ENCODE peak calls at places on chromosomes 5 and 9, in four cellular contexts. K is HCT116, U is trophoblast cell, L is IMR-90. E is an unnamed sample. For H3K4me1, the result is how much of the 10 kb centered on the place peaks cover.

GRCh38 chr5:78830647-78831046 is 154.5 kb downstream of the ARSB start:
- DNase-seq in L (no peak), U (no peak), K (no peak), E (no peak)

GRCh38 chr9:123825337-123825736 is 104.6 kb downstream of the DENND1A start:
- DNase-seq in K (no peak), U (peak), L (peak), E (no peak)

GRCh38 chr9:98375138-98375726 is 119.8 kb upstream of the TBC1D2 start:
- DNase-seq in L (peak), K (no peak), U (peak), E (peak)

GRCh38 chr5:160054831-160055230 is 45.9 kb downstream of the TTC1 start:
- DNase-seq in K (no peak), L (peak), U (peak), E (peak)

GRCh38 chr5:95969646-95970358 is 8.2 kb upstream of the ELL2 start:
- DNase-seq in U (peak), K (no peak), L (peak), E (no peak)

GRCh38 chr5:16552666-16553343 is 64.0 kb downstream of the RETREG1 start:
- DNase-seq in L (peak), U (peak), K (peak), E (peak)

GRCh38 chr9:36341936-36342577 is 58.0 kb downstream of the RNF38 start:
- DNase-seq in L (no peak), K (no peak), U (no peak), E (no peak)

GRCh38 chr9:13614060-13614459 is 334.6 kb upstream of the MPDZ start:
- DNase-seq in U (no peak), L (no peak), K (no peak), E (no peak)

GRCh38 chr9:123338710-123339665 is 17.0 kb upstream of the CRB2 start:
- DNase-seq in L (no peak), U (peak), K (no peak), E (no peak)

GRCh38 chr5:40514986-40515385 is 164.7 kb upstream of the PTGER4 start:
- DNase-seq in U (no peak), K (no peak), L (no peak), E (no peak)

GRCh38 chr5:86665984-86666760 is 48.4 kb downstream of the COX7C start:
- DNase-seq in U (no peak), L (no peak), K (no peak), E (no peak)

GRCh38 chr9:130927995-130928900 is 10.8 kb downstream of the FIBCD1 start:
- DNase-seq in K (peak), U (no peak), L (peak), E (peak)

GRCh38 chr9:83583151-83584014 is 39.6 kb upstream of the IDNK start:
- DNase-seq in K (peak), U (peak), L (peak), E (peak)

GRCh38 chr5:130333089-130333488 is 428.8 kb downstream of the CHSY3 start:
- DNase-seq in U (peak), K (peak), L (peak), E (peak)

DNA sequence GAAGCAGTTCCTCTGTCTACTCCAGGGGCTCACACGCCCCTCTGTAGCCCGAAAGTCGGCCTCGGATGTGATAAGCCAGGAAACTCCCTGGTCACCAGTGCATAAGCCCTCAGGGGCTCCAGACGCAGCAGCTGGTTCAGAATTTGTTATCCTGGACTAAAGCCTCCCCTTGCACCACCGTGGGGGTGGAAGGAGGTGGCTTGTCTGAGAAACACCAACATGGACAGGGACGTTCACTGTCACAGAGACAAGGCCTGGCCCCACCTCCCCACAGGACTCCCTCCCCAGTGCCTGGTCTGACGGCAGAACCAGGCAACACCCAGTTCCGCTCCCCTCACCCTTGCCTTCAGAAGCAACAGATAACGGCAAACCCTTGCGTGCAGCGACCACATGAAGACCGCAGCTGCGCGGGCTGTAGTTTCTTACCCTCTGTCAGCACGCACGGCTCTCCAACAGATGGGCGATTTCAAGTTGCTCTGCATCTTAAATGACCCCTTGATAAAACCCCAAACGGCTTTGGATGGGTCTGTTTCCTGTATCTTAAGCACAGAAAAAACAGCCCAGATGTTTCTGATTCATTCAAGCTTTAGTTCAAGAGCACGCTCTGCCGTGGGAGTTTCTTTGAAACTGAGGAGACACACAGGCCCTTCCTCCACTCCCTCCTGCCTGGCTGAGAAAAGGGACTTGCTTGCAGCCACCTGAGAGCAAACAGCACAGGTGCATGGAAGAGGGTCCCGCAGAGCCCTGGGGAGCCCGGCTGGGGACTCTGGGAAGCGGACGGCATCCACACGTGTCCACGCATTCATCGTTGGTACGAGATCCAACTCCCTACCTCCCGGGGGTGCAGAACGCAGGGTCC is 44.7 kb upstream of the NKD2 start:
- DNase-seq in U (no peak), L (peak), K (no peak), E (no peak)
- H3K9ac ChIP-seq in U (no peak), L (no peak), K (no peak), E (no peak)

GRCh38 chr9:95102001-95102433 is 215.5 kb downstream of the FANCC start:
- DNase-seq in K (no peak), L (no peak), U (peak), E (no peak)

GRCh38 chr9:95099321-95100070 is 218.0 kb downstream of the FANCC start:
- DNase-seq in K (no peak), U (no peak), L (no peak), E (no peak)

GRCh38 chr9:95098391-95098921 is 219.1 kb downstream of the FANCC start:
- DNase-seq in L (no peak), K (no peak), U (no peak), E (no peak)

GRCh38 chr9:95101326-95101725 is 216.2 kb downstream of the FANCC start:
- DNase-seq in U (peak), L (no peak), K (no peak), E (no peak)

GRCh38 chr9:95100071-95100627 is 217.4 kb downstream of the FANCC start:
- DNase-seq in K (no peak), L (peak), U (peak), E (peak)
- H3K4me1 ChIP-seq in K (under half), L (under half), U (under half), E (under half)

GRCh38 chr5:659496-660263 is 33.5 kb downstream of the TPPP start:
- DNase-seq in U (no peak), L (no peak), K (no peak), E (no peak)

GRCh38 chr5:657570-657969 is 35.6 kb downstream of the TPPP start:
- DNase-seq in U (peak), L (peak), K (peak), E (peak)

GRCh38 chr5:660491-661030 is 32.6 kb downstream of the TPPP start:
- DNase-seq in K (no peak), L (no peak), U (no peak), E (no peak)

GRCh38 chr5:655406-655805 is 37.7 kb downstream of the TPPP start:
- DNase-seq in U (no peak), L (no peak), K (no peak), E (no peak)

DNA sequence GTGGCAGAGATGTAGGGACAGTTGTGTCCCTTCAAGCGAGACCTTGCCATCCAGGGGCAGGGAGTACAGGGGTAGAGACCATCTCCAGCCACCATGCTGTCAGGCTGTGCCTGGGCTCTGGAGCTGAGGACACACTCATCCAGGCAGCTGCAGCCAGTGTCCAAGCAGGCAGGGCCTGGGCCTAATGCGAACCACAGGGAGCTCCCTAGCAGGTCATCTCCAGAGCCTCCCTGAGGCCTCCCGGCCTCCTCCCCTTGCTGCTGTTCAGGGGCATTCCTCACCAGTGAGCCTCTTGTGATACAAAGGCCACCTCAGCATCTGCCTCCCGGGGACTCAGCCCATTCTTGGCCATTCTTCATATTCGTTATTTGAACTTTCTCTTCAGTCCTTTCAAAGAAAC is 35.0 kb downstream of the TPPP start:
- DNase-seq in L (no peak), K (no peak), U (peak), E (no peak)
- H2AFZ ChIP-seq in L (no peak), K (no peak), U (no peak), E (no peak)

GRCh38 chr5:143828710-143829109 is 16.7 kb downstream of the HMHB1 start:
- DNase-seq in U (no peak), K (no peak), L (no peak), E (no peak)
- H3K9ac ChIP-seq in U (no peak), K (no peak), L (no peak), E (no peak)

DNA sequence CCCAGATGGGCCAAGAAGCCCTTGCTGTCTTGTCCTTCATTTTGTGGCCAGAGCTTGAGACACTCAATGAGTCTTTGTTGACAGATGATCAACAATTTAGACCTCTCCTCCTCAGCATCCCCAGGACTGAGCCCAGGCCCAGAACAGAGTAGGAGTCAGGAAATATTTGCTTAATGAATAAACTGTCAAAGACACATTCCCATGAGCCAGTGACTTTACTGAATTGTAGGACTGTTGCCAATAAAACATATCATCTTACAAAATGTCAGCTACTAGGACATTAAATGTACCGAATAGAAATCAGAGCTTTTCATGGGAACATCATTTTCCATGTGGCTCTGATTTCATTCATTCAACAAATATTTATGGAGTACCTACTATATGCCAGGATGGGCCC is 11.6 kb downstream of the VDAC1 start:
- DNase-seq in K (no peak), U (no peak), L (peak), E (peak)
- H3K4me1 ChIP-seq in K (under half), U (under half), L (under half), E (under half)

GRCh38 chr9:125649826-125650225 is 57.2 kb downstream of the MAPKAP1 start:
- DNase-seq in L (no peak), U (no peak), K (no peak), E (no peak)

GRCh38 chr9:125651907-125652306 is 55.1 kb downstream of the MAPKAP1 start:
- DNase-seq in L (no peak), K (no peak), U (no peak), E (no peak)

GRCh38 chr9:125650271-125650737 is 56.7 kb downstream of the MAPKAP1 start:
- DNase-seq in U (peak), K (no peak), L (peak), E (peak)

GRCh38 chr9:125648294-125648693 is 58.7 kb downstream of the MAPKAP1 start:
- DNase-seq in U (no peak), K (no peak), L (no peak), E (no peak)

DNA sequence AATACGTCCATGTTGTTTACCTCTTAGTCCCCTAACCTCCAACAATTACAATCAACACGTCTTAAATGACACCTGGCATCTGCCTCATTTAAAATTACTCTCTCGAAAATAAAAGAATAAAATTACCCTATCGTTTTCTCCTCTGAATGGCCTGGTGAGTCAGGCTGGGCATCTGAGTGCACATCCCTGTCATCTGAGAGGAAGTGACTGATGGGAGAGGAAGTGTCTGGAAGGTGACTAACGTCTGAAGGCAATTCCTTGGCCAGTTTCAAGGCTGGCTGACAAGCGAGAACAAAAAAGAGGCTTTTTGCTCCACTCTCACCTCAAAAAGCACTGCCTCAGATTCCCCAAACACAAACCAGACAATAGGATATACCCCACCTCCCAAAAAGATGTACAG is 57.7 kb downstream of the MAPKAP1 start:
- DNase-seq in L (peak), U (peak), K (peak), E (peak)
- H2AFZ ChIP-seq in L (no peak), U (no peak), K (no peak), E (peak)

GRCh38 chr5:2749514-2750025 is 1.9 kb downstream of the IRX2 start:
- DNase-seq in K (no peak), L (no peak), U (no peak), E (no peak)

GRCh38 chr5:2750758-2751464 is 566 bp downstream of the IRX2 start:
- DNase-seq in K (no peak), U (peak), L (no peak), E (peak)

GRCh38 chr5:2748841-2749513 is 2.5 kb downstream of the IRX2 start:
- DNase-seq in U (no peak), L (no peak), K (no peak), E (no peak)

GRCh38 chr5:2751592-2752021 is at the start of gene IRX2:
- DNase-seq in L (peak), K (no peak), U (peak), E (peak)

DNA sequence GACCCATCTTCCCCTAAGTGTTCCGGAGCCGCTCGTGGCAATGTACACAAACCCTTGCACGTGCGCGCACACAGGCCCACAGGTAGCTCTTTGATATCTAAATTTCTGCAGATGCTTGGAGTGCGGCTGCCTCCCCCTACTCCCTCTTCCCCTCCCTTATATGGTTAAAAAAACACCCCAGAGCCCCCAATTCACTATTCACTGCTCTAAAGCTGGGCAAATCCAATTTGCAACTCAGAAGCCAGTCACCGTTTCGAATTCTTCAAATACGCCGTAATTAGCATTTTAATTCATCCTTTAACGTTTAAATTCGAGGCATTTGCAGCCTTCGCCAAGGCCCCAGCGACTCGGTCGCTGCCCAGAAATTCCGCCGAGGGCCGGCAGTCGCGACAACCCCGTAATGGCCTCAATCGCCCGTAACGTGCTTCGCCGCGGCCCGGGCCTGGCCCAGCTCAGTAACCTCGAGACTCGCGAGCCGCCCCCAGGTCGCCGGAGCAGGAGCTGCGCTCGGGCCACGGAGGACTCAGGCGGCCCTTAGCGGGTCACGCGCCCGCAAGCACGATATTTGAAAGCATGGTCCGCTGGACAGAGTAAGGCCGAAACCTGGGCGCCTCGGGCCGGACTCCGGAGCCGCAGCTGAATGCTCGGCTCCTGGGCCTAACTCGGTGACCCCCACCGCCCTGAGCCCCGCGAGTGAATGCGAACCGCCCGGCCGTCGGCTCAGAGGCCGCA is 1.3 kb downstream of the IRX2 start:
- DNase-seq in U (peak), K (no peak), L (no peak), E (no peak)
- H3K9ac ChIP-seq in U (peak), K (no peak), L (no peak), E (peak)

GRCh38 chr5:108878756-108879155 is 131.1 kb downstream of the FER start:
- DNase-seq in L (no peak), K (no peak), U (no peak), E (no peak)

GRCh38 chr5:108881133-108881532 is 133.4 kb downstream of the FER start:
- DNase-seq in K (no peak), U (no peak), L (no peak), E (no peak)

GRCh38 chr5:108884736-108885135 is 137.0 kb downstream of the FER start:
- DNase-seq in L (peak), K (no peak), U (no peak), E (no peak)
- H3K4me1 ChIP-seq in L (under half), K (under half), U (under half), E (under half)